ENCODE peak calls at places on chromosomes 2 and 18, in five cellular contexts. D is transverse colon, C is right atrium auricular region, U is astrocyte, O is A549. H is an unnamed sample.

GRCh38 chr2:94993176-94994062 is 32.1 kb upstream of the MAL start:
- DNase-seq in C (no peak), D (no peak), O (no peak), U (no peak), H (no peak)

GRCh38 chr2:20065885-20066602 is 14.6 kb upstream of the LAPTM4A start:
- DNase-seq in U (peak; percentile 60), C (no peak), D (peak; percentile 72), O (peak; percentile 86), H (peak; percentile 98)

GRCh38 chr2:237886702-237887481 is 27.5 kb downstream of the RAMP1 start:
- DNase-seq in U (peak; percentile 82), O (no peak), C (peak; percentile 79), D (peak; percentile 76), H (no peak)

GRCh38 chr18:8366656-8367055 is 242.6 kb upstream of the RAB12 start:
- DNase-seq in O (no peak), U (no peak), D (no peak), C (no peak), H (no peak)

GRCh38 chr2:101763496-101764333 is 66.2 kb downstream of the MAP4K4 start:
- DNase-seq in O (peak; percentile 41), C (no peak), U (no peak), D (no peak), H (no peak)

GRCh38 chr2:30511122-30512083 is 64.4 kb downstream of the LCLAT1 start:
- DNase-seq in U (peak; percentile 32), C (peak; percentile 78), O (peak; percentile 67), D (peak; percentile 35), H (peak; percentile 41)

GRCh38 chr18:5455644-5456043 is 88.2 kb downstream of the EPB41L3 start:
- DNase-seq in C (no peak), U (peak; percentile 65), D (no peak), O (no peak), H (peak; percentile 28)

GRCh38 chr2:182372661-182373060 is 54.2 kb downstream of the PDE1A start:
- DNase-seq in C (peak; percentile 68), O (peak; percentile 82), U (peak; percentile 91), D (peak; percentile 46), H (peak; percentile 94)

GRCh38 chr2:82993631-82994030 is 1465.4 kb downstream of the SUCLG1 start:
- DNase-seq in O (peak; percentile 22), D (no peak), C (no peak), U (peak; percentile 32), H (peak; percentile 98)

GRCh38 chr2:230439590-230439989 is 23.6 kb downstream of the SP100 start:
- DNase-seq in C (no peak), O (no peak), U (peak; percentile 35), D (no peak), H (no peak)

GRCh38 chr2:115115135-115115534 is 672.7 kb downstream of the DPP10 start:
- DNase-seq in D (no peak), O (no peak), U (no peak), C (no peak), H (no peak)

GRCh38 chr2:8028036-8028435 is 653.8 kb upstream of the ID2 start:
- DNase-seq in D (no peak), U (no peak), C (peak; percentile 28), O (no peak), H (no peak)
- TF ChIP-seq CTCF in D (no peak), U (no peak), C (no peak), O (no peak), H (no peak)

GRCh38 chr2:239302808-239303557 is 97.8 kb downstream of the HDAC4 start:
- DNase-seq in O (no peak), D (peak; percentile 25), C (no peak), U (no peak), H (no peak)
- H3K4me3 ChIP-seq in O (no peak overlapping the region), D (no peak overlapping the region), C (no peak overlapping the region), U (no peak overlapping the region), H (no peak overlapping the region)

GRCh38 chr2:235762832-235763598 is 269.2 kb downstream of the AGAP1 start:
- DNase-seq in D (no peak), O (peak; percentile 14), U (no peak), C (no peak), H (no peak)
- TF ChIP-seq CTCF in D (no peak), O (peak; percentile 11), U (no peak), C (no peak), H (no peak)

GRCh38 chr2:102765061-102765460 is 3.2 kb downstream of the TMEM182 start:
- DNase-seq in O (no peak), D (no peak), C (no peak), U (no peak), H (no peak)
- H3K4me3 ChIP-seq in O (no peak overlapping the region), D (no peak overlapping the region), C (no peak overlapping the region), U (no peak overlapping the region), H (no peak overlapping the region)

GRCh38 chr2:138722316-138722715 is 57.9 kb downstream of the NXPH2 start:
- DNase-seq in C (no peak), U (no peak), D (no peak), O (no peak), H (no peak)
- TF ChIP-seq CTCF in C (no peak), U (no peak), D (no peak), O (no peak), H (no peak)

DNA sequence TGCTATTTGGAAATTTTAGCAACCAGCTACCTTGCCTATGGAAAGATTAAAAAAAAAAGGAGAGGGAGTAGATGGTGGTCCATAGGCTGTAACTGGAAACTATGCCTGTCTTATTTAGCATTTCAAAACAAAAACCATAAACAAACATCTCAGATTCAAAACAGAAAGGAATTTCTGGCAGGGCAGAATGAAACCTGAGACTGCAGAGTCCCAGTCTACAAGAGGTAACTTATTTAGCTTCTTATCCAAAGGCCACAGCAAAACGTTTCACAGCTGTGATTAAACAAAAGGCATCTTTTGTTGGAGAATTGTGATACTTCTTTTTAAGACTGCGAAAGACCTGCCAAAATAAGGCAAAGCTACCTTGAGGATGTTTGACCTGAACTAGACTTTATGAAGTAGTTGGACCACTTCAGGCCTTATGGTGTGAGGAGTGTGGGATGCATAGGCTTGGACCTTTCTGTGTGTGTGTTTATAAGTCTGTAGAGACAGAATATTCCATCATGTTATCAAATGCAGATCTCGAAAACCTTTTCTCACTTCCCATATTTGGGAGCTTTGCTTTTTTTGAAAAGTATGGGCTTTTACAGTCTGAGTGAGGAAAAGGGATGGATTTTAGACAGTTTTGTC is 11.0 kb downstream of the CRIM1 start:
- DNase-seq in O (no peak), D (no peak), C (no peak), U (no peak), H (no peak)
- H3K4me3 ChIP-seq in O (peak overlapping the region; percentile 7), D (no peak overlapping the region), C (no peak overlapping the region), U (no peak overlapping the region), H (no peak overlapping the region)

GRCh38 chr2:155810411-155810810 is 522.1 kb downstream of the NR4A2 start:
- DNase-seq in O (no peak), U (no peak), C (no peak), D (no peak), H (no peak)

GRCh38 chr2:155815275-155815674 is 517.2 kb downstream of the NR4A2 start:
- DNase-seq in D (no peak), U (no peak), C (no peak), O (no peak), H (no peak)

GRCh38 chr2:155815851-155816250 is 516.7 kb downstream of the NR4A2 start:
- DNase-seq in D (no peak), U (no peak), O (peak; percentile 18), C (no peak), H (peak; percentile 68)
- TF ChIP-seq CTCF in D (no peak), U (peak; percentile 20), O (no peak), C (no peak), H (peak; percentile 61)

GRCh38 chr2:215138466-215138865 is at the start of gene ABCA12:
- DNase-seq in C (no peak), O (no peak), U (no peak), D (no peak), H (peak; percentile 78)
- H3K4me3 ChIP-seq in C (no peak within 1 kb of the TSS), O (peak within 1 kb of the TSS; percentile 8), U (no peak within 1 kb of the TSS), D (no peak within 1 kb of the TSS), H (peak within 1 kb of the TSS; percentile 62)

DNA sequence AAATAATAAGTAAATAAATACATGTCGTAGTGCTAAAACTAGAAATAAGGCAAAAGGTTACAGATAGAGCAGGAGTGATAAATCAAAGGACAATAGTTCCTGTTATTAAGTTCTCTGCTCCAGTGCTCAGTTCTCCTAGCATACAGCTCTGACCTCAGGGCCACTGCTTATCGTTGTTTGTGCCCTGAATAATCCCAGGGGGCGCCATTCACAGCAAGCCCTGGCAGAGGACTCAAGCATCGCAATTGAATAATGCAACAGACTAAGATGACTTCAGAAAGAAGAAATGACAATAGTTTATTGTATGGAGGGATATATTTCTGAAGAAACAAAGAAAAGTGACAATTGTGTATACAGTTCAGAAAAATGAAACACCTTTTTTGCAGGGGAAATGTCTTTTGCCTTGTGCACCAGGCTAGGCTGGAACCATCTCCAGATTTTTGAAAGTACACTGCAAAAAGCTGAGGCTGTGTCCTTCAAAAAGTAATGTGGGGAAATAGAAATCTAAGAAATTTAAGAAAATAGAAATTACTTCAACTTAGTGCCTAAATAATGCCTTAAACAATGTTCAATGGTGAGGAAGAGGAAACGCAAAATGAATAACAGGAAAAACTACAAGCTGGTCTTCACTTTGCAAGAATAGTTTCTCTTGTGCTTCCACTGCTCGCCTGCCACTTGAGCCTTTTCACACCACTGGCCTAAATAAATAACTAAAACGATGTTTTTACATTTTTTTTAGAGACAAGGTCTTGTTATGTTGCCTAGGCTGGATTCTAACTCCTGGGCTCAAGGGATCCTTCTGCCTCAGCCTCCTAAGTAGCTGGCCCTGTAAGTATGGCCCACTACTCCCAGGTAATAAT is 19.0 kb upstream of the CCNYL1 start:
- DNase-seq in D (peak; percentile 58), U (no peak), C (peak; percentile 62), O (peak; percentile 74), H (peak; percentile 42)
- TF ChIP-seq CTCF in D (peak; percentile 32), U (peak; percentile 43), C (no peak), O (peak; percentile 58), H (peak; percentile 26)